ENCODE peak calls at places on chromosome 13, in seven cellular contexts. One of them, this sample, is unnamed.

GRCh38 chr13:40336228-40337221 is 329.9 kb downstream of the FOXO1 start:
- DNase-seq in astrocyte of the spinal cord: no peak
- DNase-seq in lower leg skin: no peak
- DNase-seq in epithelial cell of esophagus: no peak
- DNase-seq in skeletal muscle cell: no peak
- DNase-seq in H1: no peak
- DNase-seq in HCT116: no peak
- DNase-seq in this sample: no peak

GRCh38 chr13:71831716-71832115 is 35.3 kb downstream of the DACH1 start:
- DNase-seq in astrocyte of the spinal cord: peak
- DNase-seq in lower leg skin: no peak
- DNase-seq in epithelial cell of esophagus: no peak
- DNase-seq in skeletal muscle cell: no peak
- DNase-seq in H1: no peak
- DNase-seq in HCT116: no peak
- DNase-seq in this sample: no peak

GRCh38 chr13:40446365-40446764 is 220.1 kb downstream of the FOXO1 start:
- DNase-seq in astrocyte of the spinal cord: peak
- DNase-seq in lower leg skin: no peak
- DNase-seq in epithelial cell of esophagus: no peak
- DNase-seq in skeletal muscle cell: no peak
- DNase-seq in H1: no peak
- DNase-seq in HCT116: no peak
- DNase-seq in this sample: no peak

GRCh38 chr13:43572601-43573360 is 214.0 kb downstream of the ENOX1 start:
- DNase-seq in astrocyte of the spinal cord: peak
- DNase-seq in lower leg skin: no peak
- DNase-seq in epithelial cell of esophagus: peak
- DNase-seq in skeletal muscle cell: peak
- DNase-seq in H1: no peak
- DNase-seq in HCT116: no peak
- DNase-seq in this sample: peak

GRCh38 chr13:63497601-63498000 is 2082.0 kb upstream of the PCDH20 start:
- DNase-seq in astrocyte of the spinal cord: no peak
- DNase-seq in lower leg skin: no peak
- DNase-seq in epithelial cell of esophagus: no peak
- DNase-seq in skeletal muscle cell: no peak
- DNase-seq in H1: no peak
- DNase-seq in HCT116: no peak
- DNase-seq in this sample: no peak

GRCh38 chr13:35858665-35859064 is 272.5 kb downstream of the DCLK1 start:
- DNase-seq in astrocyte of the spinal cord: no peak
- DNase-seq in lower leg skin: no peak
- DNase-seq in epithelial cell of esophagus: no peak
- DNase-seq in skeletal muscle cell: peak
- DNase-seq in H1: no peak
- DNase-seq in HCT116: no peak
- DNase-seq in this sample: no peak

GRCh38 chr13:44267966-44268365 is 105.7 kb upstream of the SERP2 start:
- DNase-seq in astrocyte of the spinal cord: peak
- DNase-seq in lower leg skin: no peak
- DNase-seq in epithelial cell of esophagus: peak
- DNase-seq in skeletal muscle cell: no peak
- DNase-seq in H1: no peak
- DNase-seq in HCT116: no peak
- DNase-seq in this sample: peak

GRCh38 chr13:23086951-23087350 is 93.8 kb upstream of the SGCG start:
- DNase-seq in astrocyte of the spinal cord: no peak
- DNase-seq in lower leg skin: no peak
- DNase-seq in epithelial cell of esophagus: no peak
- DNase-seq in skeletal muscle cell: no peak
- DNase-seq in H1: no peak
- DNase-seq in HCT116: no peak
- DNase-seq in this sample: no peak

GRCh38 chr13:36323951-36324566 is 22.1 kb downstream of the SPART start:
- DNase-seq in astrocyte of the spinal cord: peak
- DNase-seq in lower leg skin: no peak
- DNase-seq in epithelial cell of esophagus: no peak
- DNase-seq in skeletal muscle cell: no peak
- DNase-seq in H1: no peak
- DNase-seq in HCT116: no peak
- DNase-seq in this sample: no peak

GRCh38 chr13:78787189-78787588 is 128.2 kb upstream of the OBI1 start:
- DNase-seq in astrocyte of the spinal cord: peak
- DNase-seq in lower leg skin: no peak
- DNase-seq in epithelial cell of esophagus: no peak
- DNase-seq in skeletal muscle cell: no peak
- DNase-seq in H1: no peak
- DNase-seq in HCT116: no peak
- DNase-seq in this sample: no peak

GRCh38 chr13:34078334-34078999 is 260.5 kb downstream of the RFC3 start:
- DNase-seq in astrocyte of the spinal cord: no peak
- DNase-seq in lower leg skin: no peak
- DNase-seq in epithelial cell of esophagus: no peak
- DNase-seq in skeletal muscle cell: no peak
- DNase-seq in H1: no peak
- DNase-seq in HCT116: no peak
- DNase-seq in this sample: no peak

GRCh38 chr13:27791146-27791900 is 960 bp upstream of the GSX1 start:
- DNase-seq in astrocyte of the spinal cord: no peak
- DNase-seq in lower leg skin: peak
- DNase-seq in epithelial cell of esophagus: no peak
- DNase-seq in skeletal muscle cell: no peak
- DNase-seq in H1: peak
- DNase-seq in HCT116: no peak
- DNase-seq in this sample: no peak

GRCh38 chr13:58655086-58655485 is 1023.5 kb downstream of the PCDH17 start:
- DNase-seq in astrocyte of the spinal cord: no peak
- DNase-seq in lower leg skin: no peak
- DNase-seq in epithelial cell of esophagus: no peak
- DNase-seq in skeletal muscle cell: no peak
- DNase-seq in H1: no peak
- DNase-seq in HCT116: no peak
- DNase-seq in this sample: no peak

GRCh38 chr13:44219808-44220544 is 153.6 kb upstream of the SERP2 start:
- DNase-seq in astrocyte of the spinal cord: peak
- DNase-seq in lower leg skin: no peak
- DNase-seq in epithelial cell of esophagus: peak
- DNase-seq in skeletal muscle cell: no peak
- DNase-seq in H1: no peak
- DNase-seq in HCT116: no peak
- DNase-seq in this sample: no peak

GRCh38 chr13:36639610-36640009 is 34.2 kb upstream of the SERTM1 start:
- DNase-seq in astrocyte of the spinal cord: no peak
- DNase-seq in lower leg skin: no peak
- DNase-seq in epithelial cell of esophagus: no peak
- DNase-seq in skeletal muscle cell: no peak
- DNase-seq in H1: no peak
- DNase-seq in HCT116: no peak
- DNase-seq in this sample: no peak

GRCh38 chr13:91398413-91399188 is at the start of gene GPC5:
- DNase-seq in astrocyte of the spinal cord: peak
- DNase-seq in lower leg skin: peak
- DNase-seq in epithelial cell of esophagus: peak
- DNase-seq in skeletal muscle cell: peak
- DNase-seq in H1: peak
- DNase-seq in HCT116: peak
- DNase-seq in this sample: no peak

DNA sequence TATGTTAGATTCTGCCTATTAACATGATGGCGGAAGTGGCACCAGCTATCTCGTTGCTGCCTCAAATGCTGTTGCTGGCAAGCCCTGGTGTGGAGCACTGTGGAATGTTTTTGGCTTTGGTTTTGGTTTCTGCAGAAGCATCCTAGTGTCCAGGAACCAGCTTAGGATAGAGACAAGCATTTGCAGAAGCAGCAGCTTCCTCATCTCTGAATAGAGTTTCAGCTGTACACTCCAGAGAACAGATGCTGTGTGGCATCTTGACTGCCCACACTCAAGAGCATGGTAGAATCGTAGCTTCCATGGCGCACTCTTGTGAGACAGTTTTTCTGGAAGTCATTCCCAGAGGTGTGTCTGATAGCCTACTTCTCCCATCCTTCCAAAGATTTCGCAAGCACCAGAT is 145.3 kb upstream of the RXFP2 start:
- DNase-seq in astrocyte of the spinal cord: no peak
- DNase-seq in lower leg skin: no peak
- DNase-seq in epithelial cell of esophagus: no peak
- DNase-seq in skeletal muscle cell: no peak
- DNase-seq in H1: no peak
- DNase-seq in HCT116: no peak
- DNase-seq in this sample: no peak
- H3K4me3 ChIP-seq in astrocyte of the spinal cord: no peak
- H3K4me3 ChIP-seq in lower leg skin: no peak
- H3K4me3 ChIP-seq in epithelial cell of esophagus: no peak
- H3K4me3 ChIP-seq in skeletal muscle cell: no peak
- H3K4me3 ChIP-seq in H1: no peak
- H3K4me3 ChIP-seq in HCT116: no peak
- H3K4me3 ChIP-seq in this sample: no peak

GRCh38 chr13:93243375-93244063 is 16.9 kb downstream of the GPC6 start:
- DNase-seq in astrocyte of the spinal cord: no peak
- DNase-seq in lower leg skin: no peak
- DNase-seq in epithelial cell of esophagus: no peak
- DNase-seq in skeletal muscle cell: no peak
- DNase-seq in H1: no peak
- DNase-seq in HCT116: no peak
- DNase-seq in this sample: no peak

GRCh38 chr13:93248627-93249047 is 22.0 kb downstream of the GPC6 start:
- DNase-seq in astrocyte of the spinal cord: peak
- DNase-seq in lower leg skin: no peak
- DNase-seq in epithelial cell of esophagus: peak
- DNase-seq in skeletal muscle cell: no peak
- DNase-seq in H1: no peak
- DNase-seq in HCT116: no peak
- DNase-seq in this sample: no peak

GRCh38 chr13:93246069-93246468 is 19.5 kb downstream of the GPC6 start:
- DNase-seq in astrocyte of the spinal cord: no peak
- DNase-seq in lower leg skin: no peak
- DNase-seq in epithelial cell of esophagus: no peak
- DNase-seq in skeletal muscle cell: no peak
- DNase-seq in H1: no peak
- DNase-seq in HCT116: no peak
- DNase-seq in this sample: no peak

GRCh38 chr13:93244141-93244917 is 17.7 kb downstream of the GPC6 start:
- DNase-seq in astrocyte of the spinal cord: peak
- DNase-seq in lower leg skin: no peak
- DNase-seq in epithelial cell of esophagus: peak
- DNase-seq in skeletal muscle cell: no peak
- DNase-seq in H1: no peak
- DNase-seq in HCT116: no peak
- DNase-seq in this sample: no peak

GRCh38 chr13:93244918-93245280 is 18.3 kb downstream of the GPC6 start:
- DNase-seq in astrocyte of the spinal cord: peak
- DNase-seq in lower leg skin: no peak
- DNase-seq in epithelial cell of esophagus: peak
- DNase-seq in skeletal muscle cell: no peak
- DNase-seq in H1: no peak
- DNase-seq in HCT116: no peak
- DNase-seq in this sample: no peak
- H3K4me3 ChIP-seq in astrocyte of the spinal cord: peak
- H3K4me3 ChIP-seq in lower leg skin: no peak
- H3K4me3 ChIP-seq in epithelial cell of esophagus: no peak
- H3K4me3 ChIP-seq in skeletal muscle cell: peak
- H3K4me3 ChIP-seq in H1: no peak
- H3K4me3 ChIP-seq in HCT116: no peak
- H3K4me3 ChIP-seq in this sample: peak

GRCh38 chr13:98483636-98484288 is 93.1 kb downstream of the STK24 start:
- DNase-seq in astrocyte of the spinal cord: no peak
- DNase-seq in lower leg skin: no peak
- DNase-seq in epithelial cell of esophagus: no peak
- DNase-seq in skeletal muscle cell: no peak
- DNase-seq in H1: no peak
- DNase-seq in HCT116: no peak
- DNase-seq in this sample: no peak

GRCh38 chr13:98482476-98483444 is 94.1 kb downstream of the STK24 start:
- DNase-seq in astrocyte of the spinal cord: peak
- DNase-seq in lower leg skin: peak
- DNase-seq in epithelial cell of esophagus: peak
- DNase-seq in skeletal muscle cell: peak
- DNase-seq in H1: no peak
- DNase-seq in HCT116: no peak
- DNase-seq in this sample: no peak

GRCh38 chr13:98485561-98485960 is 91.3 kb downstream of the STK24 start:
- DNase-seq in astrocyte of the spinal cord: no peak
- DNase-seq in lower leg skin: peak
- DNase-seq in epithelial cell of esophagus: no peak
- DNase-seq in skeletal muscle cell: no peak
- DNase-seq in H1: no peak
- DNase-seq in HCT116: no peak
- DNase-seq in this sample: no peak

GRCh38 chr13:98486412-98486811 is 90.5 kb downstream of the STK24 start:
- DNase-seq in astrocyte of the spinal cord: no peak
- DNase-seq in lower leg skin: no peak
- DNase-seq in epithelial cell of esophagus: no peak
- DNase-seq in skeletal muscle cell: no peak
- DNase-seq in H1: no peak
- DNase-seq in HCT116: no peak
- DNase-seq in this sample: no peak

DNA sequence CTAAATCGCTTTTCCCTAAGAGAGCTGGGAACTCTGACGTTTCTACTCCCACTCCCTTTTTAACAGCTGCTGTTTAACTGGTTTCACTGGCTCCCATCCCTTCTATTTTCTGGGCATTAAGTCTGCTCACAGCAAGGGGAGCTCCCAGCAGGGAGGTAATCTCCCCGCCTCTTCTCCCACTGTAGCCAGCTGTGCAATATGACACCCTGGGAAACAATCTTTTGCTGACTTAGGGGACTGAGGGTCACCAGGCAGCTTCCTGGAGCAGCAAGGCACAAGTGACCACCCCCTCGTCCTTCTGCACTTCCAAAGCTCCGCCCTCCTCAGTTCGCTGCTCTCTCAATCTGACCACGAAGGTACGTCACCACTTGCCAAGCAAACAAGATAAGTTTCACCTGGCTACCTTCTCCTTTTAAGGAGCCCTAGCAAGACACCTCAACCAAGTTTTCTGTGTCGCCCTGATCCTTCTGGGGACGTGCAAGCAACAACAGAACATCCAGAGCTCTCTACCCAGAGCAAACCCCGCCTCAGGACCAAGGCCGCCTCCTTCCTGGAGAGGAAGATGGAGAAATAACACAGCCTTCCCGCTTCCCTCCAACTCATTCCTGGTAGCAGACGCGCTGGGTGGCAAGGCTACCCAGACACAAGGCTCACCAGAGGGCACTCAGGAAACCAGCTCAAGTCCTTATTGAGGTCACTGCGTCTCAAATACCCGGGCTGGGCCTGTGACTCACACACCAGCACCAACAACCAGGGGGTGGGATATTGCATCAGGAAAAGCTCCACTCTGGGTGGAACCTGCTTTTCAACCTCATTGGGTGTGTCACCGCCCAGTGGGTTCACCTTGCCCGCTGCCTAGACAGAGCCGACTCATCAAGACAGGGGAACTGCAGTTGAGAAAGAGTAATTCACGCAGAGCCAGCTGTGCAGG is 92.4 kb downstream of the STK24 start:
- DNase-seq in astrocyte of the spinal cord: peak
- DNase-seq in lower leg skin: peak
- DNase-seq in epithelial cell of esophagus: peak
- DNase-seq in skeletal muscle cell: peak
- DNase-seq in H1: peak
- DNase-seq in HCT116: peak
- DNase-seq in this sample: peak
- H3K4me3 ChIP-seq in astrocyte of the spinal cord: peak
- H3K4me3 ChIP-seq in lower leg skin: no peak
- H3K4me3 ChIP-seq in epithelial cell of esophagus: peak
- H3K4me3 ChIP-seq in skeletal muscle cell: peak
- H3K4me3 ChIP-seq in H1: no peak
- H3K4me3 ChIP-seq in HCT116: peak
- H3K4me3 ChIP-seq in this sample: no peak

GRCh38 chr13:114108894-114109293 is 23.5 kb downstream of the RASA3 start:
- DNase-seq in astrocyte of the spinal cord: no peak
- DNase-seq in lower leg skin: peak
- DNase-seq in epithelial cell of esophagus: no peak
- DNase-seq in skeletal muscle cell: no peak
- DNase-seq in H1: no peak
- DNase-seq in HCT116: no peak
- DNase-seq in this sample: no peak
- H3K4me3 ChIP-seq in astrocyte of the spinal cord: no peak
- H3K4me3 ChIP-seq in lower leg skin: no peak
- H3K4me3 ChIP-seq in epithelial cell of esophagus: no peak
- H3K4me3 ChIP-seq in skeletal muscle cell: no peak
- H3K4me3 ChIP-seq in H1: no peak
- H3K4me3 ChIP-seq in HCT116: no peak
- H3K4me3 ChIP-seq in this sample: no peak

This sample was measured in AG04449.